ENCODE peak calls at places on chromosomes 7 and 10, in six cellular contexts. M is GM19239, N is neuronal stem cell, J is RWPE1, W is GM23248, O is GM06990. H is an unnamed sample.

GRCh38 chr10:117885206-117885605 is 161.5 kb downstream of the RAB11FIP2 start:
- DNase-seq in W (peak; percentile 21), N (peak; percentile 29), J (no peak), O (no peak), M (no peak), H (no peak)

GRCh38 chr10:49539320-49539885 is 482 bp upstream of the ERCC6 start:
- DNase-seq in O (no peak), J (peak; percentile 57), M (peak; percentile 4), N (peak; percentile 45), W (peak; percentile 69), H (peak; percentile 45)

GRCh38 chr7:149415391-149416068 is 45.3 kb downstream of the ZNF777 start:
- DNase-seq in J (no peak), O (no peak), W (no peak), M (no peak), N (no peak), H (no peak)

GRCh38 chr7:120742370-120742769 is 115.6 kb downstream of the TSPAN12 start:
- DNase-seq in M (no peak), N (peak; percentile 36), W (no peak), J (no peak), O (no peak), H (no peak)

GRCh38 chr7:27169658-27170493 is 4.2 kb downstream of the HOXA10 start:
- DNase-seq in M (no peak), O (no peak), J (no peak), W (peak; percentile 79), N (no peak), H (no peak)

GRCh38 chr7:22488643-22489462 is 11.1 kb downstream of the STEAP1B start:
- DNase-seq in W (peak; percentile 78), M (peak; percentile 44), J (peak; percentile 75), O (no peak), N (peak; percentile 78), H (peak; percentile 68)

GRCh38 chr10:121771957-121772356 is 155.9 kb downstream of the ATE1 start:
- DNase-seq in O (no peak), J (no peak), W (peak; percentile 54), M (no peak), N (no peak), H (no peak)

GRCh38 chr7:2001601-2002442 is 230.9 kb downstream of the MAD1L1 start:
- DNase-seq in W (no peak), M (no peak), N (peak; percentile 8), J (no peak), O (no peak), H (no peak)